ENCODE peak calls at places on chromosomes 4 and X, in seven cellular contexts. X is tibial artery; P is fibroblast of lung; Y is left ventricle myocardium inferior; D is SJCRH30; N is lung; B is CD8-positive, alpha-beta memory T cell. T is an unnamed sample.
A peak's percentile ranks its signal among the peaks of the same experiment; 100 is the strongest.

GRCh38 chr4:187380181-187380581 is 615.4 kb upstream of the ZFP42 start:
- DNase-seq in X (no peak), P (no peak), Y (no peak), D (peak; percentile 45), N (peak; percentile 28), B (no peak), T (no peak)

GRCh38 chr4:66275381-66276060 is 605.2 kb upstream of the EPHA5 start:
- DNase-seq in X (no peak), P (peak; percentile 12), Y (no peak), D (no peak), N (no peak), B (no peak), T (no peak)

GRCh38 chr4:23438764-23439163 is 451.1 kb downstream of the PPARGC1A start:
- DNase-seq in X (no peak), P (peak; percentile 84), Y (no peak), D (no peak), N (no peak), B (no peak), T (no peak)

GRCh38 chr4:52915730-52916129 is 53.6 kb downstream of the RASL11B start:
- DNase-seq in X (no peak), P (no peak), Y (no peak), D (no peak), N (no peak), B (no peak), T (no peak)

GRCh38 chr4:30867427-30867826 is 147.3 kb downstream of the PCDH7 start:
- DNase-seq in X (peak; percentile 21), P (peak; percentile 56), Y (no peak), D (no peak), N (no peak), B (no peak), T (no peak)

GRCh38 chr4:74794341-74794801 is at the start of gene BTC:
- DNase-seq in X (peak; percentile 23), P (peak; percentile 6), Y (no peak), D (peak; percentile 7), N (peak; percentile 71), B (no peak), T (no peak)

GRCh38 chr4:155570661-155571060 is 96.0 kb upstream of the GUCY1A1 start:
- DNase-seq in X (no peak), P (no peak), Y (no peak), D (no peak), N (no peak), B (no peak), T (no peak)

GRCh38 chrX:10952619-10953018 is 158.5 kb upstream of the HCCS start:
- DNase-seq in X (peak; percentile 25), P (no peak), Y (peak; percentile 13), D (no peak), N (no peak), B (no peak), T (no peak)

GRCh38 chr4:46032061-46032460 is 91.8 kb downstream of the GABRG1 start:
- DNase-seq in X (no peak), P (no peak), Y (no peak), D (no peak), N (no peak), B (no peak), T (no peak)

GRCh38 chr4:954211-955020 is 19.0 kb downstream of the DGKQ start:
- DNase-seq in X (peak; percentile 10), P (no peak), Y (no peak), D (no peak), N (no peak), B (no peak), T (no peak)

GRCh38 chr4:151110236-151110635 is 10.8 kb downstream of the RPS3A start:
- DNase-seq in X (no peak), P (no peak), Y (no peak), D (no peak), N (no peak), B (no peak), T (no peak)

GRCh38 chr4:151114338-151114737 is 14.9 kb downstream of the RPS3A start:
- DNase-seq in X (no peak), P (peak; percentile 32), Y (no peak), D (no peak), N (no peak), B (no peak), T (no peak)

GRCh38 chr4:151117371-151117962 is 18.0 kb downstream of the RPS3A start:
- DNase-seq in X (peak; percentile 60), P (peak; percentile 58), Y (peak; percentile 30), D (peak; percentile 74), N (peak; percentile 40), B (peak; percentile 34), T (no peak)

GRCh38 chr4:151114986-151115385 is 15.6 kb downstream of the RPS3A start:
- DNase-seq in X (no peak), P (peak; percentile 51), Y (no peak), D (no peak), N (no peak), B (no peak), T (no peak)
- H3K4me3 ChIP-seq in X (no peak overlapping the region), P (no peak overlapping the region), Y (no peak overlapping the region), D (no peak overlapping the region), N (no peak overlapping the region), B (no peak overlapping the region), T (no peak overlapping the region)

GRCh38 chr4:40305329-40306193 is 29.6 kb upstream of the CHRNA9 start:
- DNase-seq in X (no peak), P (no peak), Y (no peak), D (no peak), N (no peak), B (peak; percentile 58), T (peak; percentile 74)
- H3K4me3 ChIP-seq in X (no peak overlapping the region), P (no peak overlapping the region), Y (no peak overlapping the region), D (no peak overlapping the region), N (no peak overlapping the region), B (peak overlapping the region; percentile 36), T (peak overlapping the region; percentile 12)

GRCh38 chrX:107935664-107936433 is 46.3 kb downstream of the TEX13B start:
- DNase-seq in X (no peak), P (peak; percentile 12), Y (no peak), D (no peak), N (no peak), B (no peak), T (no peak)

GRCh38 chrX:107934262-107934661 is 47.9 kb downstream of the TEX13B start:
- DNase-seq in X (no peak), P (no peak), Y (no peak), D (no peak), N (no peak), B (no peak), T (no peak)

GRCh38 chrX:107936434-107936730 is 45.8 kb downstream of the TEX13B start:
- DNase-seq in X (no peak), P (no peak), Y (no peak), D (no peak), N (no peak), B (no peak), T (no peak)

GRCh38 chrX:107940095-107940494 is 42.1 kb downstream of the TEX13B start:
- DNase-seq in X (no peak), P (no peak), Y (no peak), D (peak; percentile 57), N (no peak), B (no peak), T (no peak)

GRCh38 chrX:107935200-107935599 is 47.0 kb downstream of the TEX13B start:
- DNase-seq in X (no peak), P (peak; percentile 59), Y (no peak), D (no peak), N (no peak), B (no peak), T (no peak)
- H3K4me3 ChIP-seq in X (no peak overlapping the region), P (peak overlapping the region; percentile 43), Y (peak overlapping the region; percentile 44), D (no peak overlapping the region), N (no peak overlapping the region), B (no peak overlapping the region), T (no peak overlapping the region)

GRCh38 chrX:132483523-132483922 is 5.3 kb downstream of the MBNL3 start:
- DNase-seq in X (no peak), P (no peak), Y (no peak), D (no peak), N (no peak), B (no peak), T (no peak)

GRCh38 chrX:132482632-132483031 is 6.2 kb downstream of the MBNL3 start:
- DNase-seq in X (no peak), P (no peak), Y (no peak), D (no peak), N (no peak), B (no peak), T (no peak)

GRCh38 chrX:132483951-132484350 is 4.9 kb downstream of the MBNL3 start:
- DNase-seq in X (no peak), P (no peak), Y (no peak), D (no peak), N (no peak), B (no peak), T (no peak)

GRCh38 chrX:132481449-132481848 is 7.4 kb downstream of the MBNL3 start:
- DNase-seq in X (no peak), P (no peak), Y (no peak), D (no peak), N (no peak), B (no peak), T (no peak)

GRCh38 chrX:132480581-132481203 is 8.1 kb downstream of the MBNL3 start:
- DNase-seq in X (no peak), P (peak; percentile 17), Y (no peak), D (peak; percentile 48), N (peak; percentile 29), B (peak; percentile 44), T (peak; percentile 30)
- H3K4me3 ChIP-seq in X (peak overlapping the region; percentile 34), P (peak overlapping the region; percentile 36), Y (peak overlapping the region; percentile 49), D (peak overlapping the region; percentile 47), N (no peak overlapping the region), B (peak overlapping the region; percentile 58), T (peak overlapping the region; percentile 52)

GRCh38 chr4:99321241-99322191 is at the start of gene ADH1B:
- DNase-seq in X (no peak), P (no peak), Y (no peak), D (no peak), N (no peak), B (no peak), T (no peak)
- H3K4me3 ChIP-seq in X (peak within 1 kb of the TSS; percentile 43), P (peak within 1 kb of the TSS; percentile 84), Y (peak within 1 kb of the TSS; percentile 56), D (no peak within 1 kb of the TSS), N (no peak within 1 kb of the TSS), B (no peak within 1 kb of the TSS), T (no peak within 1 kb of the TSS)

DNA sequence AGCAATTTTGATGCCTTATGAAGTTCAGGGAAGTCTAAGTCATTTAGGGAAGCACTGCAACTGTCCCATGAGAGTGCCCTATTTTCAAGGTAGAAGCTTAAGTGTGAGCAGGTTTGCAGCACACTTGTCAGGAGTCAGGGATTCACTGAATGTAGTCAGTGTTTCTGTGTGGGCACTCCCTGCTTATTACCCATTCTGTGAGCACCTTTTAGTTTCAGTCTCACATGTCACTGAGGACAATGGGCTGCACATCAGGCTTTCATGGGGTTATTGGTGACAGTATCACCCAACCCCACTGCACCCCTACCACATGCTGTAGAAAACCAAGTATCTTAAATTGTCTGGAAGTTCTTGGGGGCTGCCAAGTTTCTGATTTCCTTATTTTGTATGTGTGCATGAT is 2.9 kb upstream of the CCNG2 start:
- DNase-seq in X (no peak), P (no peak), Y (no peak), D (no peak), N (no peak), B (no peak), T (no peak)
- H3K4me3 ChIP-seq in X (no peak overlapping the region), P (no peak overlapping the region), Y (no peak overlapping the region), D (no peak overlapping the region), N (no peak overlapping the region), B (no peak overlapping the region), T (no peak overlapping the region)

T was measured in CD8-positive, alpha-beta T cell.